ENCODE peak calls at places on chromosomes 16 and 17, in four cellular contexts. F, Z, B and R are unnamed samples.
A peak's percentile ranks its signal among the peaks of the same experiment; 100 is the strongest.

GRCh38 chr16:49788505-49788904 is 67.4 kb downstream of the ZNF423 start:
- DNase-seq in F (no peak), Z (no peak), B (no peak), R (no peak)

GRCh38 chr16:47644166-47644565 is 183.0 kb downstream of the PHKB start:
- DNase-seq in F (no peak), Z (peak; percentile 91), B (no peak), R (no peak)

GRCh38 chr16:1746693-1747195 is 24.6 kb downstream of the NME3 start:
- DNase-seq in F (no peak), Z (peak; percentile 81), B (no peak), R (no peak)

GRCh38 chr17:67132366-67132765 is 88.0 kb downstream of the CACNG1 start:
- DNase-seq in F (no peak), Z (no peak), B (no peak), R (no peak)

GRCh38 chr16:2088192-2088631 is 40.4 kb downstream of the TSC2 start:
- DNase-seq in F (no peak), Z (no peak), B (no peak), R (no peak)

GRCh38 chr16:2271848-2272461 is 4.0 kb upstream of the RNPS1 start:
- DNase-seq in F (no peak), Z (no peak), B (no peak), R (no peak)

GRCh38 chr16:79287424-79287917 is 313.1 kb downstream of the MAF start:
- DNase-seq in F (no peak), Z (no peak), B (no peak), R (no peak)

GRCh38 chr17:15291674-15292361 is 26.7 kb upstream of the PMP22 start:
- DNase-seq in F (no peak), Z (peak; percentile 88), B (no peak), R (no peak)

GRCh38 chr16:56641166-56641565 is 2.7 kb downstream of the MT1A start:
- DNase-seq in F (no peak), Z (no peak), B (no peak), R (no peak)

GRCh38 chr17:6927290-6927844 is 68.5 kb upstream of the ALOX12 start:
- DNase-seq in F (no peak), Z (peak; percentile 35), B (no peak), R (no peak)
- H2AFZ ChIP-seq in F (no peak overlapping the region), Z (no peak overlapping the region), B (no peak overlapping the region), R (no peak overlapping the region)

GRCh38 chr17:78706271-78706915 is 75.7 kb downstream of the CYTH1 start:
- DNase-seq in F (no peak), Z (peak; percentile 84), B (no peak), R (no peak)
- H3K4me3 ChIP-seq in F (no peak overlapping the region), Z (no peak overlapping the region), B (no peak overlapping the region), R (no peak overlapping the region)

DNA sequence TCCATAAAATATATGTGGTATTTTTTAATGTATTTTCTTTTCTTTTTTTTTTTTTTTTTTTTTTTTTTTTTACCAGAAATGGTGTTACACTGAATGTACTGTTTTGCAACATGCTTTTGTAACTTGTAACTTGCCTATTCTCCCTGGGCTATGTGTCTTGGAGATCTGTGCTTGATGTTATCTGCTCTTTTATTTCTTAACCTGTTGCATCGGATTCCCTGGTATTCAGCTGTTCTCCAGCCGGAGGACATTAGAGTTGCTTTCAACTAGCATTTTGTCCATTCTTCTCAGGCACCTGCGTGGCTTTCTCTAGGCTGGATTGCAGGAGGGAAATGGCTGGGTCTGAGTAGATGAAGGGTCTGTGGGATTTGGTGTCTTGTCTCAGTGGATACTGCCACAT is 47.4 kb downstream of the KATNIP start:
- DNase-seq in F (no peak), Z (no peak), B (no peak), R (no peak)
- TF ChIP-seq EZH2 in F (no peak), Z (no peak), B (no peak), R (no peak)

DNA sequence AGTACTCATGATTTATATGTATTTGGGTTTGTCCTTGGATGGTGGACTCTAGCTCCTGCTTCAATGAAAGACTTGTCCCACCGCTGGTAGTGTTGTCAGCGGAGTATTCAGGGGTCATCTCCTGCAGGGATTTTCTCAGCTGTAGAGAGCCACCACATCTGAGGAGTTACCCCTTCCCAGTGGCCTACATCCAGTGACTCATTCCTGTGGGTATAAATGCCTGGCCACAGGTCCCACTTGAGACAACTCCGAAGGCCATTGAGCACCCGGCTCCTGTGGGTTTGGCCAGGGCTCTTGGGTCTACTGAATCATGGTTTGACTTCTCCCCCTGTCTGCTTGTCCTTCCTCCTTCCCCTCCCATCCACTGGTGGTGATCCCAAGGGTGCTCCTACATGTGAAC is 34.6 kb upstream of the WSB1 start:
- DNase-seq in F (no peak), Z (peak; percentile 47), B (no peak), R (no peak)
- H2AFZ ChIP-seq in F (no peak overlapping the region), Z (no peak overlapping the region), B (no peak overlapping the region), R (no peak overlapping the region)

GRCh38 chr16:5496013-5496412 is 398.4 kb upstream of the EEF2KMT start:
- DNase-seq in F (no peak), Z (no peak), B (no peak), R (no peak)

GRCh38 chr16:5487728-5488127 is 390.1 kb upstream of the EEF2KMT start:
- DNase-seq in F (no peak), Z (no peak), B (no peak), R (no peak)

GRCh38 chr16:5488581-5488980 is 391.0 kb upstream of the EEF2KMT start:
- DNase-seq in F (no peak), Z (no peak), B (no peak), R (no peak)

GRCh38 chr16:5490499-5490898 is 392.9 kb upstream of the EEF2KMT start:
- DNase-seq in F (peak; percentile 35), Z (peak; percentile 17), B (peak; percentile 15), R (peak; percentile 75)
- H3K4me3 ChIP-seq in F (no peak overlapping the region), Z (no peak overlapping the region), B (no peak overlapping the region), R (no peak overlapping the region)

GRCh38 chr16:9306753-9307152 is 215.3 kb downstream of the HAPSTR1 start:
- DNase-seq in F (no peak), Z (no peak), B (no peak), R (no peak)

GRCh38 chr16:9300252-9300651 is 208.8 kb downstream of the HAPSTR1 start:
- DNase-seq in F (no peak), Z (no peak), B (no peak), R (no peak)

GRCh38 chr16:9297437-9298113 is 206.1 kb downstream of the HAPSTR1 start:
- DNase-seq in F (peak; percentile 29), Z (no peak), B (peak; percentile 34), R (peak; percentile 56)

GRCh38 chr16:9296273-9296593 is 204.8 kb downstream of the HAPSTR1 start:
- DNase-seq in F (no peak), Z (no peak), B (no peak), R (no peak)

GRCh38 chr16:9302102-9302501 is 210.7 kb downstream of the HAPSTR1 start:
- DNase-seq in F (no peak), Z (no peak), B (no peak), R (no peak)
- TF ChIP-seq EZH2 in F (no peak), Z (no peak), B (no peak), R (no peak)

DNA sequence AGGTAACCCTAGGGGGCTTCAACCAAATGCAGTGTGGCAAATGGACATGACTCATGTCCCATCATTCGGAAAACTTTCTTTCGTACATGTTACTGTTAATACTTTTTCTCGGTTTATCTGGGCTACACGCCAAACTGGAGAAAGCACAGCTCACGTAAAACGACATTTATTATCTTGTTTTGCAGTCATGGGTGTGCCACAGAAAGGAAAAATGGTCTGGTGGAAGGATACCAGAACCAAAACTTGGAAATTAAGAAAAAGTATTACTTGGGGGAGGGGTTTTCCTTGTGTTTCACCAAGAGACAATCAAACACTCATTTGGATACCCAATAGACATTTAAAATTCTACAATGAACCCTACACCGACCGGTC is 23.6 kb downstream of the ALOX15B start:
- DNase-seq in F (no peak), Z (peak; percentile 35), B (no peak), R (no peak)
- H2AFZ ChIP-seq in F (no peak overlapping the region), Z (no peak overlapping the region), B (no peak overlapping the region), R (peak overlapping the region; percentile 32)

DNA sequence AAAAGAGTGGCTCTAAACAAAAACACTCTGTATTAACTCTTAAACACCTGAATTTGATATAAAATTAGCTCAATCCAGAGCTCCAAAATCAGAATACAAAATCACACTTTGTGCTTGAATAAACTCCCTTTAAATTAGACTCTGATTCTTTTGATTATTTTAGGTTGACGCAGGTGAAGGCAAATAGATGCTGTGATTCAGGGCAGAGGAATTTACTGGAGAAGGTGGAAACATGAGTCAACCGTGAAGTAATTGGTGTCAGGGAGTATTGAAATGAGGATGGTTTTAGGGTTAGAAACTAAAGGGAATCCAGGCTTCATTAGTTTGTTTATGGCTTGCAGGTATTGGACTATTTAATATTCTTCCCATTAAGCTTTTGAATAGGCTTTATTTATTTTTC is 37.0 kb upstream of the TEKT1 start:
- DNase-seq in F (no peak), Z (peak; percentile 25), B (peak; percentile 74), R (peak; percentile 27)
- H3K4me3 ChIP-seq in F (no peak overlapping the region), Z (no peak overlapping the region), B (no peak overlapping the region), R (no peak overlapping the region)